ENCODE peak calls at places on chromosomes 4 and X, in five cellular contexts. One of them, this sample, is unnamed.

GRCh38 chr4:179447308-179447707 is 2005.1 kb upstream of the AGA start:
- DNase-seq in GM12878: no peak
- DNase-seq in K562: no peak
- DNase-seq in HepG2: no peak
- DNase-seq in IMR-90: peak; percentile 12
- DNase-seq in this sample: no peak

GRCh38 chrX:33434256-33435092 is 223.1 kb upstream of the DMD start:
- DNase-seq in GM12878: no peak
- DNase-seq in K562: peak; percentile 15
- DNase-seq in HepG2: peak; percentile 9
- DNase-seq in IMR-90: peak; percentile 37
- DNase-seq in this sample: peak; percentile 42

GRCh38 chr4:159201168-159201567 is 98.3 kb downstream of the RAPGEF2 start:
- DNase-seq in GM12878: no peak
- DNase-seq in K562: no peak
- DNase-seq in HepG2: no peak
- DNase-seq in IMR-90: no peak
- DNase-seq in this sample: no peak

GRCh38 chr4:173160871-173161270 is 7.7 kb upstream of the GALNT7 start:
- DNase-seq in GM12878: no peak
- DNase-seq in K562: no peak
- DNase-seq in HepG2: no peak
- DNase-seq in IMR-90: no peak
- DNase-seq in this sample: no peak

GRCh38 chrX:41921492-41922124 is 1.7 kb downstream of the CASK start:
- DNase-seq in GM12878: peak; percentile 45
- DNase-seq in K562: no peak
- DNase-seq in HepG2: peak; percentile 37
- DNase-seq in IMR-90: peak; percentile 37
- DNase-seq in this sample: no peak

GRCh38 chr4:48315728-48316630 is 25.4 kb upstream of the SLAIN2 start:
- DNase-seq in GM12878: no peak
- DNase-seq in K562: peak; percentile 41
- DNase-seq in HepG2: peak; percentile 54
- DNase-seq in IMR-90: peak; percentile 73
- DNase-seq in this sample: peak; percentile 60

GRCh38 chrX:63503541-63503940 is 152.4 kb upstream of the SPIN4 start:
- DNase-seq in GM12878: no peak
- DNase-seq in K562: no peak
- DNase-seq in HepG2: no peak
- DNase-seq in IMR-90: peak; percentile 20
- DNase-seq in this sample: no peak

GRCh38 chrX:74178536-74178935 is 125.4 kb upstream of the ZCCHC13 start:
- DNase-seq in GM12878: no peak
- DNase-seq in K562: no peak
- DNase-seq in HepG2: no peak
- DNase-seq in IMR-90: no peak
- DNase-seq in this sample: no peak

GRCh38 chrX:45621356-45622041 is 420.8 kb upstream of the DIPK2B start:
- DNase-seq in GM12878: no peak
- DNase-seq in K562: no peak
- DNase-seq in HepG2: no peak
- DNase-seq in IMR-90: peak; percentile 80
- DNase-seq in this sample: no peak

GRCh38 chr4:174352405-174352804 is 68.7 kb downstream of the CEP44 start:
- DNase-seq in GM12878: no peak
- DNase-seq in K562: no peak
- DNase-seq in HepG2: no peak
- DNase-seq in IMR-90: no peak
- DNase-seq in this sample: no peak

GRCh38 chr4:174198396-174199179 is 84.9 kb downstream of the FBXO8 start:
- DNase-seq in GM12878: no peak
- DNase-seq in K562: peak; percentile 16
- DNase-seq in HepG2: no peak
- DNase-seq in IMR-90: peak; percentile 90
- DNase-seq in this sample: peak; percentile 51

GRCh38 chrX:107712231-107713204 is 63.1 kb downstream of the TSC22D3 start:
- DNase-seq in GM12878: no peak
- DNase-seq in K562: no peak
- DNase-seq in HepG2: no peak
- DNase-seq in IMR-90: peak; percentile 21
- DNase-seq in this sample: no peak

GRCh38 chr4:87050596-87050995 is 115.8 kb downstream of the AFF1 start:
- DNase-seq in GM12878: no peak
- DNase-seq in K562: no peak
- DNase-seq in HepG2: no peak
- DNase-seq in IMR-90: no peak
- DNase-seq in this sample: no peak

GRCh38 chrX:28997716-28998115 is 410.5 kb downstream of the IL1RAPL1 start:
- DNase-seq in GM12878: no peak
- DNase-seq in K562: no peak
- DNase-seq in HepG2: no peak
- DNase-seq in IMR-90: peak; percentile 88
- DNase-seq in this sample: no peak

GRCh38 chr4:12894062-12894461 is 590.1 kb downstream of the RAB28 start:
- DNase-seq in GM12878: no peak
- DNase-seq in K562: no peak
- DNase-seq in HepG2: no peak
- DNase-seq in IMR-90: no peak
- DNase-seq in this sample: no peak

GRCh38 chr4:12884846-12885796 is 599.0 kb downstream of the RAB28 start:
- DNase-seq in GM12878: no peak
- DNase-seq in K562: no peak
- DNase-seq in HepG2: no peak
- DNase-seq in IMR-90: no peak
- DNase-seq in this sample: no peak

GRCh38 chr4:12889054-12889453 is 595.1 kb downstream of the RAB28 start:
- DNase-seq in GM12878: no peak
- DNase-seq in K562: no peak
- DNase-seq in HepG2: no peak
- DNase-seq in IMR-90: no peak
- DNase-seq in this sample: no peak
- TF ChIP-seq MXI1 in GM12878: no peak
- TF ChIP-seq MXI1 in K562: no peak
- TF ChIP-seq MXI1 in HepG2: no peak
- TF ChIP-seq MXI1 in IMR-90: no peak
- TF ChIP-seq MXI1 in this sample: no peak

DNA sequence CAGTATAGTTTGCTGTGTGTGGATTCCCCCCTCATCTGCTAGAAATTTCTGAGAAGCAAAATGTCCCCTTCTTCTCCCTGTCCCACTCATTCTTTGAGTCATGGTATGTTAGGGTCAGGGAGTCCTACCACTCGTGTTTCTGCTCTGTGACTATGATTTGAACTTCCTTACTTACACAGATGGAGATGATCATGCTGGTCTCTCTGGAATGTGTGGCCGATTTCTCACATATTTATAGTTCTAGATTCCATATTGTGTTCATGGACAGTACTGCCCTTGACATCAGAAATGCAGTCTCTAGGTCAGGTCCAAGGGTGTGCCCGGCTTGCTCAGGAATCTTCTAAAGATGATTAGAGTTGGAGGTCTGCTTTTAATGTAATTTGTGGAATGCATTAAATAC is 214.4 kb upstream of the ANXA3 start:
- DNase-seq in GM12878: no peak
- DNase-seq in K562: no peak
- DNase-seq in HepG2: no peak
- DNase-seq in IMR-90: no peak
- DNase-seq in this sample: no peak
- TF ChIP-seq MXI1 in GM12878: no peak
- TF ChIP-seq MXI1 in K562: no peak
- TF ChIP-seq MXI1 in HepG2: no peak
- TF ChIP-seq MXI1 in IMR-90: no peak
- TF ChIP-seq MXI1 in this sample: no peak

DNA sequence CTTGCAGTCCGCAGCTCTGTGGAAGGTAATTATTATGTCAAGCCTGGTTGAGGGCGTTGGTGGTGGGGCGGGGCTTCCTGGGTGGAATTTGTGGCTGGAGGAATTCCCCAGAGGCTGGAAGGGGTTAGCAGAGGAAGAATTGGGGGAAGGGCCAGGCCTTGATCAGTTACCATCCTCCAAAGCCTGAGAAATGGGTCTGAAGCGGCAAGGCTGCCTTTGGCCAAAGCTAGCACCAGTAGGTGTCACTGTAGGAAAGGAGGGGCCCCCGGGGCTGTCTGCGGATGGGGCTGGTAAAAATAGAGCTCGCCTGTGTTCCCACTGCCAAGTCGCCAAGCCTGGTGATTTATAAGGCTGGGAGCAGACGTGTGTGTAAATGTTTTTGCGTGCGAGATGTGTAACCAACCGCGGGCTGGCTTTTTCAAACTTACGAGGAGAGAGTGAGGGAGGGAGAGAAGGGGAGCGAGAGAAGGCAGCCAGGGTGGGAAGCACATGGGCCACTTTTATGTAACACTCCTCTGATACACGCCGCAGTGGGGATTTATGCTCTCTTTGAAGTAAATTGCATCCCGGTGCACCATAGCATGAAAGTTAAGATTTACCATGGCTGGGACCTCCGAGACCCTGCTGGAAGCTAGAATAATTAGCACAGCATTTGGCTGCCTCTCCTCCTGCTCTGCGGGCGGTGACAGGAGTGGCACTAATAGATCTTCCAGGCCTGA is 366.9 kb downstream of the BCOR start:
- DNase-seq in GM12878: no peak
- DNase-seq in K562: peak; percentile 73
- DNase-seq in HepG2: peak; percentile 4
- DNase-seq in IMR-90: peak; percentile 88
- DNase-seq in this sample: peak; percentile 63
- TF ChIP-seq MXI1 in GM12878: no peak
- TF ChIP-seq MXI1 in K562: no peak
- TF ChIP-seq MXI1 in HepG2: no peak
- TF ChIP-seq MXI1 in IMR-90: no peak
- TF ChIP-seq MXI1 in this sample: no peak

GRCh38 chrX:103382893-103383292 is 6.6 kb downstream of the BEX3 start:
- DNase-seq in GM12878: no peak
- DNase-seq in K562: no peak
- DNase-seq in HepG2: no peak
- DNase-seq in IMR-90: no peak
- DNase-seq in this sample: no peak
- TF ChIP-seq MXI1 in GM12878: no peak
- TF ChIP-seq MXI1 in K562: no peak
- TF ChIP-seq MXI1 in HepG2: no peak
- TF ChIP-seq MXI1 in IMR-90: no peak
- TF ChIP-seq MXI1 in this sample: no peak

DNA sequence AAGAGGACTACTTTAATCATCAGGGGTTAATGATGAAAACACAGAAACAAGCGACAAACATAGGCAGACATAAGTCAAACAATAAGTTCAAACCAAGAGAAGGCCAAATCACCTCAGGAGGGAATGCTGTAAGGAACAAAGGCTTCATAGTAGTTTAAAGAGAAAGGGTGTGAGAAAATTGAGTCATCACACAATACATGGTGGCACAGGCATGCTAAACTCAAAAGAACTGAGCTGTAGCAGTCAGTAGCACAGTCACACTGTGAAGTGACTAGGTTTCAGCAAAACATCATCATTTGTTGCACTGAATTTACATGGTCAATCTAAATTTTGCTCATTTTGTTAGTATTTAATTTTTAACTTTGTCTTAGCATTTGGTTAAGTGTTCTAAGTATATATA is 24.2 kb downstream of the SMC1A start:
- DNase-seq in GM12878: no peak
- DNase-seq in K562: no peak
- DNase-seq in HepG2: no peak
- DNase-seq in IMR-90: no peak
- DNase-seq in this sample: no peak
- TF ChIP-seq MXI1 in GM12878: no peak
- TF ChIP-seq MXI1 in K562: no peak
- TF ChIP-seq MXI1 in HepG2: no peak
- TF ChIP-seq MXI1 in IMR-90: no peak
- TF ChIP-seq MXI1 in this sample: no peak

DNA sequence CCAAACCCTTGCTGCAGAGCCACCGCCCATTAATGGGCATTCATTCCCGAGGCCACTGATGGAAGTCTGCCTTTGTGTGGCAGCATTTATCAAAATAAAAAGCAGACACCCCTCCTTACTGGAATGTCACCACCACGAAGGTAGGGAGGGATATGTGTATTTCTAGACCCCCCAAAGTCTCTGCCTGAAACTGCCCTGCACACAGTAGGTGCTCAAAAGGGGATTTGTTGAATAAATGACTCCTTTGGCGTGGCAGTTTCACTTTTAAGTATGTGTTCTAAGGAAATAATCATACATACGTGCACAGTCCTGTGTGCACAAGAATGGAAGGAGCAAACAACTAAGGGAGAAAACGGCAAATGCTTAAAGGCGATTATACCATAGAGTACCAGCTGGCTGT is 23.6 kb upstream of the GLOD5 start:
- DNase-seq in GM12878: no peak
- DNase-seq in K562: no peak
- DNase-seq in HepG2: no peak
- DNase-seq in IMR-90: no peak
- DNase-seq in this sample: no peak
- TF ChIP-seq MXI1 in GM12878: no peak
- TF ChIP-seq MXI1 in K562: no peak
- TF ChIP-seq MXI1 in HepG2: no peak
- TF ChIP-seq MXI1 in IMR-90: no peak
- TF ChIP-seq MXI1 in this sample: no peak

DNA sequence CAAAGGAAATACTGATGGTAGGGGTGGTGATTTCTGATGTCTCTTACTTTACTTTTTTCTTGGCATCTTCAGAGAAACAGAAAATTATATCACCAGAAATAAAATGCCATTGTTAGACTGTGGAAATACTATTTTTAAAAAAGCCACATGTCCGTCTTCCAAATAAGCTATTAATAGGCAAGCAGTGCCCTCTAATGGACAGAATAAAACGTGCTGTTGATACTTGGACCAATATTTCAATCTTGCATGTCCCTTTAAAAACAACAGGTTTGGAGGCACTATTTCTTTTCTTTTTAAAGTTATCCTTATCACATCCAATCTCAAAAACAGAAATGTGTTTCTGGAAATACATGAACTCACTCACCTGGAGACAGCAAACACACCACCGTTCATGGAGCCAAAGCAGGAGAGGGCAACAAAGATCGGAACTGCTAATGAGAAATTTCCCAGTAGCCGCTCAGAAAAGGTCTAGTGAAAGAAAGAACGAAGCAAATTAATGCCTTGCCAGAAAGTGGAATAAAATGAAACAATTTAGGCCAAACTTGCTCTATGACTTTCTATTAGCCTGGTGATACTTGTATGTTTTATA is 59.2 kb downstream of the SLC7A11 start:
- DNase-seq in GM12878: no peak
- DNase-seq in K562: peak; percentile 13
- DNase-seq in HepG2: peak; percentile 56
- DNase-seq in IMR-90: peak; percentile 72
- DNase-seq in this sample: peak; percentile 10
- TF ChIP-seq MXI1 in GM12878: no peak
- TF ChIP-seq MXI1 in K562: no peak
- TF ChIP-seq MXI1 in HepG2: no peak
- TF ChIP-seq MXI1 in IMR-90: no peak
- TF ChIP-seq MXI1 in this sample: no peak

DNA sequence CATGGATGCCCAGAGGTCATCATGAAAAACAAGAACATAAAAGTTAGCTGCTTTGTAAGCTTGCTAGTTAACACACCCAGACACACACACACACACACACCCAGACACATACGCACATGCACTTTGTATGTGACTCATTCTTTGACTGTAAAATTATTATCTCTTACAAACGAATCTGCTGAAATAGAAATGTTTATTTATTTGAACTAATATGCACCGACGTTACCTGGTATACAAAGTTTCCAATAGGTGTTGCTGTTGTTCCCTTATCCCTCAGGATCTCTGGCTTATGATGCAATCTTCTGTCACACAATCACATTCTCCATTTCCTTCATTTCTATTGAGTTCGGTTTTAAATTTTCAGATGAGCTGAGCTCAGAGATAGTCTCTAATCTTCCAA is 209.3 kb downstream of the PTTG2 start:
- DNase-seq in GM12878: no peak
- DNase-seq in K562: no peak
- DNase-seq in HepG2: no peak
- DNase-seq in IMR-90: peak; percentile 43
- DNase-seq in this sample: no peak
- TF ChIP-seq MXI1 in GM12878: no peak
- TF ChIP-seq MXI1 in K562: no peak
- TF ChIP-seq MXI1 in HepG2: no peak
- TF ChIP-seq MXI1 in IMR-90: no peak
- TF ChIP-seq MXI1 in this sample: no peak

This sample was measured in SK-N-SH.